ENCODE peak calls at places on chromosome 16, in four cellular contexts. Q is K562, I is M059J, H is LoVo. K is an unnamed sample.

GRCh38 chr16:27402964-27403600 is 1.1 kb downstream of the IL21R start:
- DNase-seq in I (no peak), H (no peak), Q (no peak), K (no peak)

GRCh38 chr16:79286646-79287423 is 313.7 kb downstream of the MAF start:
- DNase-seq in Q (no peak), I (no peak), H (no peak), K (no peak)

GRCh38 chr16:11696266-11697012 is 28.2 kb downstream of the SNN start:
- DNase-seq in Q (no peak), I (no peak), H (no peak), K (no peak)

GRCh38 chr16:65975049-65975708 is 391.3 kb upstream of the CDH5 start:
- DNase-seq in Q (peak; percentile 60), H (peak; percentile 9), I (peak; percentile 77), K (peak; percentile 70)

GRCh38 chr16:67236551-67237395 is 9.8 kb downstream of the TMEM208 start:
- DNase-seq in I (no peak), Q (peak; percentile 90), H (no peak), K (peak; percentile 71)

GRCh38 chr16:6682142-6682811 is 650.4 kb upstream of the RBFOX1 start:
- DNase-seq in H (peak; percentile 6), I (peak; percentile 13), Q (peak; percentile 59), K (no peak)

GRCh38 chr16:4139968-4140367 is 23.7 kb upstream of the ADCY9 start:
- DNase-seq in H (no peak), I (no peak), Q (no peak), K (no peak)

GRCh38 chr16:49527621-49528020 is 154.0 kb downstream of the C16orf78 start:
- DNase-seq in H (no peak), Q (peak; percentile 35), I (no peak), K (no peak)

GRCh38 chr16:10594312-10594950 is 14.0 kb upstream of the EMP2 start:
- DNase-seq in Q (no peak), I (no peak), H (no peak), K (peak; percentile 95)

GRCh38 chr16:3983081-3983520 is 102.6 kb upstream of the CREBBP start:
- DNase-seq in Q (peak; percentile 82), H (no peak), I (peak; percentile 37), K (peak; percentile 58)

GRCh38 chr16:10694306-10694705 is 424 bp downstream of the TEKT5 start:
- DNase-seq in Q (no peak), I (no peak), H (no peak), K (no peak)

GRCh38 chr16:13038591-13038990 is 137.2 kb downstream of the SHISA9 start:
- DNase-seq in Q (no peak), I (peak; percentile 13), H (no peak), K (peak; percentile 11)

GRCh38 chr16:58032710-58033293 is 7.2 kb downstream of the MMP15 start:
- DNase-seq in H (no peak), Q (peak; percentile 62), I (no peak), K (no peak)

GRCh38 chr16:63850979-63851378 is 1270.9 kb downstream of the CDH11 start:
- DNase-seq in Q (no peak), I (no peak), H (no peak), K (no peak)